ENCODE peak calls at places on chromosomes 2 and 18, in seven cellular contexts. I, K, Z, H, M, B and L are unnamed samples.

GRCh38 chr2:197821550-197822218 is 17.3 kb downstream of the PLCL1 start:
- DNase-seq in H (no peak), M (no peak), B (no peak), Z (no peak), K (no peak), I (no peak), L (no peak)

GRCh38 chr2:190853659-190854386 is 26.8 kb upstream of the GLS start:
- DNase-seq in H (no peak), K (no peak), I (no peak), Z (no peak), B (no peak), M (no peak), L (no peak)

GRCh38 chr2:143692162-143692561 is 562.9 kb downstream of the ARHGAP15 start:
- DNase-seq in H (no peak), M (no peak), Z (no peak), B (no peak), I (peak; percentile 59), K (no peak), L (no peak)

GRCh38 chr18:61893971-61894750 is 1.4 kb upstream of the RNF152 start:
- DNase-seq in I (peak; percentile 90), K (peak; percentile 89), H (peak; percentile 65), B (peak; percentile 64), Z (peak; percentile 79), M (peak; percentile 81), L (peak; percentile 79)

GRCh38 chr2:227870710-227871374 is 589 bp upstream of the DAW1 start:
- DNase-seq in Z (no peak), H (no peak), I (no peak), M (no peak), K (no peak), B (peak; percentile 93), L (no peak)

GRCh38 chr2:12816379-12817306 is 99.9 kb downstream of the TRIB2 start:
- DNase-seq in I (no peak), H (no peak), K (no peak), Z (peak; percentile 69), M (no peak), B (peak; percentile 87), L (no peak)

GRCh38 chr2:233079953-233080835 is 20.1 kb downstream of the INPP5D start:
- DNase-seq in B (no peak), Z (no peak), H (no peak), K (no peak), M (no peak), I (no peak), L (no peak)

GRCh38 chr18:809985-810642 is 1.9 kb downstream of the YES1 start:
- DNase-seq in H (no peak), B (no peak), M (no peak), K (no peak), Z (no peak), I (no peak), L (no peak)

GRCh38 chr2:98460573-98461560 is 16.2 kb downstream of the INPP4A start:
- DNase-seq in B (no peak), H (peak; percentile 86), M (no peak), Z (no peak), I (no peak), K (peak; percentile 78), L (no peak)

GRCh38 chr18:43664487-43665008 is 387.3 kb upstream of the SYT4 start:
- DNase-seq in M (no peak), K (no peak), Z (no peak), B (no peak), I (no peak), H (no peak), L (no peak)

GRCh38 chr18:48164701-48165100 is 234.2 kb upstream of the SMAD2 start:
- DNase-seq in K (no peak), Z (no peak), M (no peak), B (no peak), H (no peak), I (no peak), L (peak; percentile 20)

GRCh38 chr2:136156411-136156810 is 38.5 kb upstream of the CXCR4 start:
- DNase-seq in K (no peak), H (no peak), M (no peak), I (no peak), B (no peak), Z (no peak), L (no peak)

GRCh38 chr2:204681412-204681811 is 136.1 kb downstream of the PARD3B start:
- DNase-seq in Z (no peak), B (peak; percentile 49), M (no peak), K (no peak), H (no peak), I (no peak), L (no peak)

GRCh38 chr18:75125359-75126331 is 83.3 kb downstream of the PTGR3 start:
- DNase-seq in Z (peak; percentile 12), I (no peak), B (no peak), K (no peak), H (no peak), M (no peak), L (no peak)

GRCh38 chr18:74291771-74292540 is at the start of gene CYB5A:
- DNase-seq in M (peak; percentile 99), B (peak; percentile 93), I (peak; percentile 96), H (peak; percentile 98), K (peak; percentile 99), Z (peak; percentile 90), L (peak; percentile 97)

GRCh38 chr2:207796585-207797350 is 27.1 kb upstream of the FZD5 start:
- DNase-seq in H (no peak), B (peak; percentile 28), K (peak; percentile 46), Z (no peak), I (peak; percentile 64), M (no peak), L (no peak)

GRCh38 chr18:54777118-54777791 is 51.0 kb upstream of the RAB27B start:
- DNase-seq in M (no peak), K (no peak), Z (no peak), I (no peak), H (no peak), B (no peak), L (no peak)

GRCh38 chr18:27750014-27750413 is 426.9 kb downstream of the CDH2 start:
- DNase-seq in I (peak; percentile 20), B (peak; percentile 28), K (no peak), Z (peak; percentile 40), M (no peak), H (no peak), L (no peak)

GRCh38 chr2:119255760-119256573 is 32.3 kb downstream of the STEAP3 start:
- DNase-seq in M (no peak), B (peak; percentile 98), I (peak; percentile 37), Z (peak; percentile 90), H (no peak), K (no peak), L (no peak)

GRCh38 chr18:70289351-70290330 is 796 bp downstream of the SOCS6 start:
- DNase-seq in H (no peak), B (peak; percentile 31), K (peak; percentile 45), M (peak; percentile 35), Z (peak; percentile 41), I (peak; percentile 78), L (no peak)

DNA sequence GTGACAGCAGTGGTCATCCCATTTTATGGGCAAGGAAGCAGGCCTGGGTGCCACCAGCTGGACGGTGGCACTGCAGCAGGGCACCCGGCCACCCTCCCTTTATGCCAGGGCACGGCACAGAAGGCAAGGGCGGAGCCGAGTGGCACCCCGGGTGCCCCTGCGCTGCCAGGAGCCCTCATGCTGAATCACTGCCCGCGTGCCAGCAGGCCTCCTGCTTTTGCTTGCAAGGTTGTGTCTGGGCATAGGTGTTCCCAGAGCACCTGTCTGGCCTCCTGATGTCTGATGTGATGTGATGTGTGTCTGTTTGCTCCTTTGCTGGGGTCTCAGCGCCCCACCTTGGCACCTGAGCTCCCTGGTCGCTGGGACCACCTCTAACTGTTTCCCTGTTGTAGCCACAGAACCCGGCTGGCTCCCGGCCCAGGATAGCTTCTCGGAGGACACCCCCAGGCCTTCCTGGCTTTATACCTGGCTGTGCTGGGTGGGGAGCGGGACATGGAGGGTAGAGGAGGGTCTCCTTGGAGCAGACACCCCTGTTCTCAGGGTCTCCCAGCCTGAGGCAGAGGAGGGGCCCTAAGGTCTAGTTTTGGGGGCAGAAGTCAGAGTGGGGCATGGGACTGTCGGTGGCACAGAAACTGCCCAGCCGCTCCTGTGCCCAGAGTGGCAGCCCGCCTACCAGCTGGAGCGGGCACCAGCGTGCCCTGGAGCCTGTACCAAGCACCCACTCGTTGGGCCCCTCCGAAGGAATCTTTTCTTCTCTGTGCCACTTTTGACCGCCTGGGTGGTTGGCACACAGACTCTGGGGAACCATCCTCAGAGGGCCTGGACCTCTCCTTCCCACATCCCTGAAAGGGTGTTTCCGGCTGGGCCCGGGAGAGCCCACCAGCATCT is 3.6 kb downstream of the GPC1 start:
- DNase-seq in B (no peak), K (peak; percentile 79), I (no peak), M (peak; percentile 49), Z (peak; percentile 35), H (peak; percentile 13), L (no peak)
- H3K4me1 ChIP-seq in B (peaks cover 23% of the 10 kb centered on the region), K (peaks cover 46% of the 10 kb centered on the region), I (peaks cover 9% of the 10 kb centered on the region), M (peaks cover 81% of the 10 kb centered on the region), Z (peaks cover 67% of the 10 kb centered on the region), H (peaks cover 10% of the 10 kb centered on the region), L (peaks cover 34% of the 10 kb centered on the region)

GRCh38 chr2:54570321-54570881 is 114.3 kb downstream of the SPTBN1 start:
- DNase-seq in B (no peak), H (no peak), Z (no peak), I (no peak), K (no peak), M (no peak), L (no peak)
- H3K4me3 ChIP-seq in B (no peak overlapping the region), H (peak overlapping the region; percentile 13), Z (no peak overlapping the region), I (no peak overlapping the region), K (no peak overlapping the region), M (no peak overlapping the region), L (no peak overlapping the region)

DNA sequence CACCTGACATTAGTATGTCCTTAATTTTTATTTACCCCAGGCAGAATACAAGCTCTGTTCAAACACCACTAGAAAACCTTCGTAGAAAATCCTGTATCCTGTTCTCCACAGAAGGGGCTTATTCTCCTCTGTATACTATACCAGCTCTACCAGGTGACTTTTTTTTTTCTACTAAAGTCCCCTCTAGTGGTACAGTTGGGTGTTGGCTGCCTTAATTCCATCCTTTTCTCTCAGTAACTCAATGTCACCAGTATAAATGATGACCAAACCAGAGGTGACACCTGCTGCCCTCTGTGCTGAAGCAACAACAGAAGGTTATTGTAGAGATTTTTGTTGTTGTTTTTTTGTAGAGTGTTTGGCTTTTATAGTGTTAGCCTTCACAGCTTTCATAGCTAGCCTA is 1322.0 kb downstream of the LRP1B start:
- DNase-seq in M (no peak), I (peak; percentile 24), Z (no peak), B (no peak), K (no peak), H (no peak), L (no peak)
- TF ChIP-seq CTCF in M (no peak), I (peak; percentile 48), Z (no peak), B (no peak), K (no peak), H (no peak), L (no peak)

GRCh38 chr18:22340340-22340739 is 77.4 kb downstream of the CTAGE1 start:
- DNase-seq in Z (no peak), I (no peak), M (no peak), K (no peak), B (no peak), H (no peak), L (no peak)

GRCh38 chr18:22339913-22340312 is 77.8 kb downstream of the CTAGE1 start:
- DNase-seq in Z (no peak), I (no peak), H (no peak), B (no peak), K (no peak), M (no peak), L (no peak)

GRCh38 chr18:22343613-22344012 is 74.1 kb downstream of the CTAGE1 start:
- DNase-seq in Z (no peak), M (no peak), H (peak; percentile 39), B (no peak), K (no peak), I (no peak), L (no peak)

GRCh38 chr18:22344908-22345670 is 72.6 kb downstream of the CTAGE1 start:
- DNase-seq in M (no peak), K (no peak), Z (no peak), B (no peak), H (peak; percentile 54), I (no peak), L (no peak)

GRCh38 chr18:22342625-22343024 is 75.1 kb downstream of the CTAGE1 start:
- DNase-seq in H (peak; percentile 67), I (no peak), M (no peak), B (peak; percentile 78), Z (peak; percentile 93), K (no peak), L (no peak)
- H3K4me1 ChIP-seq in H (peaks cover 74% of the 10 kb centered on the region), I (no peaks in the 10 kb centered on the region), M (peaks cover 48% of the 10 kb centered on the region), B (peaks cover 16% of the 10 kb centered on the region), Z (peaks cover 16% of the 10 kb centered on the region), K (peaks cover 54% of the 10 kb centered on the region), L (peaks cover 35% of the 10 kb centered on the region)